ENCODE peak calls at places on chromosomes 4 and X, in nine cellular contexts. Q is heart left ventricle; V is BJ; L is thyroid gland; O is left ventricle myocardium inferior; S is activated effector memory CD4-positive, alpha-beta T cell treated with Interleukin-2 at 50 U/mL for 16 hours; C is lung microvascular endothelial cell; A is KG1; X is adipocyte. Z is an unnamed sample.
A peak's percentile ranks its signal among the peaks of the same experiment; 100 is the strongest.

GRCh38 chrX:153766871-153767673 is 3.0 kb downstream of the PLXNB3 start:
- DNase-seq in Q (peak; percentile 16), V (no peak), L (no peak), O (no peak), S (no peak), C (no peak), A (no peak), X (no peak), Z (no peak)

GRCh38 chr4:21469438-21470032 is 479.0 kb downstream of the KCNIP4 start:
- DNase-seq in Q (no peak), V (no peak), L (no peak), O (no peak), S (no peak), C (peak; percentile 29), A (peak; percentile 1), X (peak; percentile 55), Z (no peak)

GRCh38 chr4:140242357-140243284 is 88.6 kb upstream of the MAML3 start:
- DNase-seq in Q (no peak), V (no peak), L (peak; percentile 6), O (no peak), S (no peak), C (no peak), A (peak; percentile 56), X (no peak), Z (no peak)

GRCh38 chr4:105369988-105370387 is 103.9 kb downstream of the PPA2 start:
- DNase-seq in Q (no peak), V (no peak), L (no peak), O (no peak), S (no peak), C (no peak), A (no peak), X (peak; percentile 55), Z (no peak)

GRCh38 chr4:78667764-78668163 is 108.4 kb upstream of the BMP2K start:
- DNase-seq in Q (no peak), V (no peak), L (no peak), O (no peak), S (no peak), C (no peak), A (no peak), X (no peak), Z (no peak)

GRCh38 chr4:88533937-88534750 is 10.6 kb upstream of the PYURF start:
- DNase-seq in Q (no peak), V (peak; percentile 69), L (no peak), O (no peak), S (no peak), C (peak; percentile 92), A (no peak), X (peak; percentile 64), Z (no peak)

GRCh38 chrX:40625294-40625693 is 2.1 kb downstream of the MPC1L start:
- DNase-seq in Q (no peak), V (no peak), L (no peak), O (no peak), S (no peak), C (no peak), A (no peak), X (no peak), Z (no peak)

GRCh38 chrX:127708155-127708554 is 344.0 kb downstream of the ACTRT1 start:
- DNase-seq in Q (no peak), V (no peak), L (peak; percentile 12), O (no peak), S (no peak), C (no peak), A (no peak), X (no peak), Z (no peak)

GRCh38 chr4:38785901-38786402 is 3.2 kb upstream of the TLR10 start:
- DNase-seq in Q (peak; percentile 27), V (no peak), L (no peak), O (no peak), S (no peak), C (no peak), A (no peak), X (no peak), Z (no peak)

GRCh38 chr4:7261174-7261573 is 68.8 kb downstream of the SORCS2 start:
- DNase-seq in Q (no peak), V (no peak), L (no peak), O (no peak), S (no peak), C (no peak), A (no peak), X (no peak), Z (no peak)

GRCh38 chr4:125049711-125050110 is 265.0 kb upstream of the FAT4 start:
- DNase-seq in Q (no peak), V (no peak), L (no peak), O (no peak), S (no peak), C (no peak), A (no peak), X (peak; percentile 71), Z (no peak)

GRCh38 chrX:41472231-41472815 is 25.2 kb downstream of the NYX start:
- DNase-seq in Q (no peak), V (no peak), L (peak; percentile 30), O (no peak), S (no peak), C (no peak), A (no peak), X (no peak), Z (no peak)

GRCh38 chr4:99027304-99027703 is 31.8 kb downstream of the METAP1 start:
- DNase-seq in Q (no peak), V (no peak), L (no peak), O (no peak), S (no peak), C (no peak), A (no peak), X (no peak), Z (no peak)